ENCODE peak calls at places on chromosomes 5 and 9, in six cellular contexts. H is NCI-H69; P is upper lobe of right lung; E is CD8-positive, alpha-beta T cell; S is naive thymus-derived CD8-positive, alpha-beta T cell; M is RCC 7860. Y is an unnamed sample.

GRCh38 chr5:80225954-80226353 is 29.9 kb downstream of the SERINC5 start:
- DNase-seq in H (no peak), E (no peak), P (no peak), S (peak), M (no peak), Y (no peak)

GRCh38 chr9:89095755-89096154 is 82.9 kb downstream of the SHC3 start:
- DNase-seq in S (no peak), H (no peak), P (no peak), E (no peak), M (no peak), Y (no peak)

GRCh38 chr9:106643211-106643930 is 219.6 kb upstream of the ZNF462 start:
- DNase-seq in E (no peak), P (no peak), H (no peak), S (no peak), M (no peak), Y (no peak)

GRCh38 chr5:134913795-134914194 is 8.9 kb downstream of the PCBD2 start:
- DNase-seq in M (no peak), E (no peak), P (no peak), H (no peak), S (no peak), Y (no peak)

GRCh38 chr5:1000329-1000728 is 8.3 kb upstream of the NKD2 start:
- DNase-seq in M (no peak), E (no peak), H (no peak), P (no peak), S (no peak), Y (no peak)

GRCh38 chr5:79193643-79194042 is 42.3 kb upstream of the JMY start:
- DNase-seq in H (peak), P (no peak), E (no peak), S (no peak), M (no peak), Y (no peak)

GRCh38 chr9:12884736-12885395 is 110.0 kb downstream of the LURAP1L start:
- DNase-seq in S (no peak), P (no peak), E (no peak), M (peak), H (peak), Y (peak)

GRCh38 chr9:96574931-96575351 is 44.7 kb downstream of the CDC14B start:
- DNase-seq in M (no peak), S (no peak), P (no peak), H (no peak), E (no peak), Y (no peak)

GRCh38 chr5:154523104-154523503 is 45.1 kb upstream of the HAND1 start:
- DNase-seq in M (no peak), H (peak), S (no peak), E (no peak), P (peak), Y (no peak)

GRCh38 chr5:124867064-124867707 is 120.7 kb upstream of the ZNF608 start:
- DNase-seq in P (no peak), M (no peak), H (no peak), S (no peak), E (no peak), Y (peak)

GRCh38 chr9:18379073-18379811 is 94.7 kb upstream of the ADAMTSL1 start:
- DNase-seq in E (no peak), M (peak), H (peak), S (no peak), P (no peak), Y (peak)

GRCh38 chr5:147711019-147711418 is 71.5 kb downstream of the JAKMIP2 start:
- DNase-seq in H (no peak), E (no peak), M (no peak), P (no peak), S (no peak), Y (no peak)

GRCh38 chr5:180332861-180333260 is 20.3 kb downstream of the GFPT2 start:
- DNase-seq in M (no peak), S (no peak), H (no peak), E (no peak), P (no peak), Y (no peak)

GRCh38 chr5:100424017-100424416 is 111.2 kb upstream of the FAM174A start:
- DNase-seq in E (no peak), M (no peak), P (no peak), H (no peak), S (no peak), Y (no peak)

GRCh38 chr5:16497546-16497945 is 31.9 kb upstream of the ZNF622 start:
- DNase-seq in S (no peak), M (no peak), E (no peak), H (no peak), P (no peak), Y (no peak)

GRCh38 chr5:40570408-40571129 is 109.1 kb upstream of the PTGER4 start:
- DNase-seq in H (no peak), M (peak), S (no peak), P (no peak), E (no peak), Y (peak)

GRCh38 chr5:122473138-122473843 is 161.3 kb downstream of the SNCAIP start:
- DNase-seq in E (no peak), H (no peak), S (no peak), M (no peak), P (no peak), Y (no peak)

GRCh38 chr5:139882961-139883539 is 87.4 kb downstream of the PSD2 start:
- DNase-seq in E (no peak), S (no peak), P (no peak), M (no peak), H (peak), Y (no peak)

GRCh38 chr5:72517961-72518690 is 10.9 kb upstream of the ZNF366 start:
- DNase-seq in P (peak), M (no peak), E (no peak), H (peak), S (no peak), Y (no peak)

GRCh38 chr9:124202447-124202971 is 55.2 kb upstream of the NEK6 start:
- DNase-seq in E (peak), H (no peak), P (peak), S (no peak), M (no peak), Y (no peak)

GRCh38 chr9:37144762-37145161 is 24.4 kb downstream of the ZCCHC7 start:
- DNase-seq in E (no peak), P (no peak), S (no peak), H (peak), M (peak), Y (no peak)

GRCh38 chr9:98795970-98796363 is 388 bp downstream of the ANKS6 start:
- DNase-seq in M (no peak), S (peak), E (no peak), H (peak), P (peak), Y (no peak)

GRCh38 chr5:134046801-134047707 is 42.3 kb upstream of the VDAC1 start:
- DNase-seq in P (no peak), S (no peak), H (peak), M (no peak), E (no peak), Y (no peak)

GRCh38 chr5:171129308-171129707 is 179.7 kb upstream of the TLX3 start:
- DNase-seq in P (no peak), S (no peak), E (no peak), M (no peak), H (peak), Y (no peak)

GRCh38 chr5:158947831-158948230 is 151.9 kb downstream of the EBF1 start:
- DNase-seq in H (no peak), S (no peak), M (no peak), P (no peak), E (no peak), Y (no peak)

GRCh38 chr9:14433841-14434511 is 120.0 kb upstream of the NFIB start:
- DNase-seq in E (no peak), H (peak), S (no peak), P (no peak), M (peak), Y (peak)

GRCh38 chr9:673966-674526 is 167.5 kb upstream of the DMRT1 start:
- DNase-seq in P (no peak), E (no peak), S (no peak), H (no peak), M (no peak), Y (no peak)

GRCh38 chr9:93954436-93955355 is at the start of gene BARX1:
- DNase-seq in E (no peak), P (no peak), S (no peak), M (no peak), H (peak), Y (no peak)

GRCh38 chr5:178230879-178231735 is 1.5 kb downstream of the PHYKPL start:
- DNase-seq in P (no peak), S (no peak), H (peak), M (no peak), E (no peak), Y (no peak)

GRCh38 chr5:59357421-59357977 is 536.0 kb downstream of the PDE4D start:
- DNase-seq in H (peak), M (no peak), E (no peak), P (peak), S (no peak), Y (peak)

GRCh38 chr9:136614967-136615623 is 47.6 kb upstream of the EGFL7 start:
- DNase-seq in E (no peak), H (peak), M (no peak), P (peak), S (no peak), Y (no peak)

GRCh38 chr5:77443670-77444069 is 48.4 kb downstream of the WDR41 start:
- DNase-seq in M (no peak), P (no peak), S (no peak), H (no peak), E (no peak), Y (no peak)

GRCh38 chr5:1526151-1526631 is 2.4 kb upstream of the LPCAT1 start:
- DNase-seq in H (no peak), M (no peak), E (no peak), P (peak), S (no peak), Y (no peak)

GRCh38 chr5:95057610-95058009 is 227.3 kb downstream of the MCTP1 start:
- DNase-seq in P (no peak), M (no peak), H (no peak), E (no peak), S (no peak), Y (no peak)

GRCh38 chr9:91405343-91406077 is 18.1 kb downstream of the NFIL3 start:
- DNase-seq in E (no peak), M (no peak), P (no peak), H (no peak), S (no peak), Y (no peak)

GRCh38 chr5:54313311-54314270 is 3.2 kb upstream of the ARL15 start:
- DNase-seq in P (peak), S (no peak), H (no peak), E (no peak), M (no peak), Y (no peak)

GRCh38 chr9:135619599-135619886 is 19.8 kb downstream of the GLT6D1 start:
- DNase-seq in M (no peak), P (no peak), E (no peak), H (peak), S (no peak), Y (no peak)

Y was measured in non-pigmented ciliary epithelial cell.